ENCODE peak calls at places on chromosomes 13 and 19, in six cellular contexts. N, S, L, R, X and P are unnamed samples. For H3K4me1, the result is how much of the 10 kb centered on the place peaks cover.

GRCh38 chr19:9935409-9936062 is 779 bp downstream of the OLFM2 start:
- DNase-seq in N (no peak), S (no peak), L (no peak), R (no peak), X (no peak), P (no peak)

GRCh38 chr13:46630419-46631183 is 77.6 kb downstream of the LRCH1 start:
- DNase-seq in N (no peak), S (no peak), L (no peak), R (no peak), X (no peak), P (no peak)

GRCh38 chr19:36054733-36055686 is at the start of gene WDR62:
- DNase-seq in N (peak), S (peak), L (peak), R (no peak), X (peak), P (peak)

GRCh38 chr19:37221136-37221535 is 3.1 kb downstream of the ZNF383 start:
- DNase-seq in N (no peak), S (no peak), L (no peak), R (no peak), X (no peak), P (no peak)

GRCh38 chr19:55283548-55284393 is at the start of gene BRSK1:
- DNase-seq in N (peak), S (no peak), L (no peak), R (peak), X (peak), P (no peak)

GRCh38 chr13:45082964-45083363 is 37.3 kb upstream of the GTF2F2 start:
- DNase-seq in N (no peak), S (no peak), L (no peak), R (peak), X (no peak), P (no peak)

GRCh38 chr19:1384085-1384462 is 367 bp downstream of the NDUFS7 start:
- DNase-seq in N (no peak), S (no peak), L (no peak), R (no peak), X (no peak), P (no peak)

GRCh38 chr19:49073514-49074378 is 1.2 kb upstream of the KCNA7 start:
- DNase-seq in N (no peak), S (no peak), L (no peak), R (no peak), X (no peak), P (no peak)

GRCh38 chr13:44373601-44374347 is at the start of gene SERP2:
- DNase-seq in N (peak), S (no peak), L (no peak), R (peak), X (no peak), P (peak)

GRCh38 chr13:77016241-77016812 is 10.6 kb downstream of the FBXL3 start:
- DNase-seq in N (no peak), S (no peak), L (no peak), R (no peak), X (no peak), P (no peak)
- H3K27ac ChIP-seq in N (peak), S (no peak), L (peak), R (no peak), X (no peak), P (no peak)

DNA sequence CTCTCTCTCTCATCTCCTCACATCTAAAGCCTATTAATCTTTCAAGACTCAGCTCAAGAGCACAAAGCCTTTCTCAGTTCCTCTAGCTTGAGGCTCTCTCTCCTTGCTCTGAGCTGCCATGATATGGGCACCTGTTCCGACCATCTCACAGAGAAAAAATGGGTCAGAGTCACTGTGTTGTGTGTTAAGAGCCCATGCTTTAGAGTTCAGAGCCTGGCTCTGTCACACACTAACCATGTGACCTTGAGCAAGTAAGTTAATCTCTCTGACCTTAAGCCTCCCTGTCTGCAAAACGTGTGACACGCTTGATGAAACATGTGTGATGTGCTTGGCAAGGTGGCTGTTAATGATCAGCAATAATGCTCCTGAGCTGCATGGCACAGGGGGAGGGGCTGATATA is 245.2 kb downstream of the DLEU7 start:
- DNase-seq in N (no peak), S (no peak), L (no peak), R (no peak), X (no peak), P (no peak)
- H3K4me1 ChIP-seq in N (under half), S (under half), L (under half), R (under half), X (under half), P (under half)

DNA sequence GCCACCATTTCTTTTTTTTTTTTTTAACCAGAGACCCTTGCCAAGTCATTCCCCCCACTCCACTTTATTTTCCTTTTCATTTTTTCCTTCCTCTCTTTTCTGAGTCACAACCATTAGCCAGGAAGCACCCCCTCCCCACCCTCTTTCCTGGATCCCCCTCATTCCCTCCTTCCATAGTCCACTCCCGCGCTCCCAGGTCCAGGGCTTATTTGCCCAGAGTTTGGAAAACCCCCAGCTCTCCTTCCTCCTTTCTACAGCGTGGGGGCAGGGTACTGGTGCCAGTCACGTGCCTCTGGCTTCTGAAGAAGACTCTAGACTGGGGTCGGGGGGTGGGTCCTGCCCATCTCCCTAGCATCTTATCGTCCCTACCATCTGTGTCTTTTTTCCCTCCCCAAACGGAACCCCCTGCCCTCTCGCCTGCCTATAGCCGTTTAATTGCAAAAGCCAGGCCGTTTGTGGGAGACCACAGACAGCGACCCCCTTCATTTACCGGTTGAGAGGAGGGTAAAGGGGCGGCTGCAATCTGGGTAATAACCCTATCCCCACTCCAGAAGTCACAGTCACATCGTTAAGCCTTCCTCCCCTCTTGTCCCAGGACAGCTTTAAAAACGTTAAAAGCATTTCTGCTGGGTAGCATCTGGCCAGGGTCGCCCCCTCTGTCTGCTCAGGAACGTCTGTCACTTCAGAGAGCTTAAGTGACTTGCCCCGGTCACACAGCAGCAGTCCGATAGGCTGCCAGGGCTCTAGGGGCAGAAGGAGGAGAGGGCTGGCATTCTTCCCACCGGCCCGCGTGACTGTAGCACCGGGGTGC is 961 bp upstream of the CALR start:
- DNase-seq in N (no peak), S (no peak), L (no peak), R (no peak), X (peak), P (no peak)
- TF ChIP-seq CTCF in N (no peak), S (no peak), L (no peak), R (no peak), X (no peak), P (no peak)

GRCh38 chr19:11485245-11485837 is 4.5 kb upstream of the ELAVL3 start:
- DNase-seq in N (no peak), S (no peak), L (no peak), R (no peak), X (no peak), P (no peak)
- H3K27ac ChIP-seq in N (no peak), S (no peak), L (no peak), R (no peak), X (no peak), P (no peak)